ENCODE peak calls at places on chromosome 7, in seven cellular contexts. N is PC-3, R is endothelial cell of umbilical vein, B is MM.1S, O is GM23338, I is hepatocyte, D is HCT116. P is an unnamed sample.

GRCh38 chr7:30642789-30643188 is 39.5 kb downstream of the CRHR2 start:
- DNase-seq in N (no peak), O (no peak), R (no peak), B (no peak), D (no peak), I (no peak), P (no peak)

GRCh38 chr7:45593121-45593541 is 19.0 kb downstream of the ADCY1 start:
- DNase-seq in O (no peak), D (no peak), N (no peak), R (no peak), I (no peak), B (no peak), P (peak)

GRCh38 chr7:148941598-148942280 is 57.6 kb upstream of the EZH2 start:
- DNase-seq in D (peak), N (peak), B (peak), R (peak), I (peak), O (peak), P (peak)

GRCh38 chr7:112476390-112477052 is 4.3 kb upstream of the LSMEM1 start:
- DNase-seq in N (no peak), O (no peak), D (no peak), R (no peak), I (no peak), B (no peak), P (no peak)

GRCh38 chr7:111159426-111159825 is 68.5 kb downstream of the LRRN3 start:
- DNase-seq in B (no peak), D (no peak), O (no peak), N (peak), R (no peak), I (no peak), P (no peak)

GRCh38 chr7:47535704-47536628 is 45.9 kb downstream of the TNS3 start:
- DNase-seq in N (no peak), R (no peak), I (no peak), O (peak), B (no peak), D (no peak), P (no peak)

GRCh38 chr7:127332884-127333283 is 59.6 kb downstream of the ZNF800 start:
- DNase-seq in B (no peak), R (no peak), O (no peak), I (no peak), N (no peak), D (no peak), P (no peak)

GRCh38 chr7:25388681-25389080 is 160.4 kb upstream of the NPVF start:
- DNase-seq in O (no peak), I (no peak), N (no peak), R (no peak), D (no peak), B (no peak), P (no peak)

GRCh38 chr7:2299131-2299829 is 15.0 kb downstream of the SNX8 start:
- DNase-seq in B (no peak), R (peak), N (no peak), I (no peak), O (no peak), D (no peak), P (no peak)

GRCh38 chr7:38736135-38736534 is 105.0 kb upstream of the AMPH start:
- DNase-seq in R (no peak), B (no peak), O (no peak), D (no peak), N (no peak), I (no peak), P (no peak)

GRCh38 chr7:7653568-7654187 is 13.1 kb downstream of the UMAD1 start:
- DNase-seq in D (peak), O (peak), N (peak), B (peak), R (no peak), I (peak), P (peak)

GRCh38 chr7:13414661-13415105 is 574.8 kb downstream of the ETV1 start:
- DNase-seq in N (peak), R (no peak), I (peak), B (peak), O (no peak), D (no peak), P (no peak)

GRCh38 chr7:131109011-131109756 is 218.5 kb upstream of the MKLN1 start:
- DNase-seq in N (peak), O (no peak), D (no peak), I (no peak), R (peak), B (peak), P (no peak)

GRCh38 chr7:129777195-129777844 is 165.8 kb downstream of the NRF1 start:
- DNase-seq in R (no peak), D (no peak), I (no peak), B (no peak), O (peak), N (no peak), P (no peak)

GRCh38 chr7:129777993-129778769 is 166.7 kb downstream of the NRF1 start:
- DNase-seq in B (no peak), N (no peak), R (no peak), D (no peak), I (no peak), O (no peak), P (peak)

GRCh38 chr7:129779602-129780256 is 168.2 kb downstream of the NRF1 start:
- DNase-seq in D (peak), N (peak), R (no peak), I (peak), B (peak), O (peak), P (no peak)

GRCh38 chr7:129780257-129781127 is 169.0 kb downstream of the NRF1 start:
- DNase-seq in R (no peak), N (peak), O (peak), B (peak), I (peak), D (peak), P (peak)

DNA sequence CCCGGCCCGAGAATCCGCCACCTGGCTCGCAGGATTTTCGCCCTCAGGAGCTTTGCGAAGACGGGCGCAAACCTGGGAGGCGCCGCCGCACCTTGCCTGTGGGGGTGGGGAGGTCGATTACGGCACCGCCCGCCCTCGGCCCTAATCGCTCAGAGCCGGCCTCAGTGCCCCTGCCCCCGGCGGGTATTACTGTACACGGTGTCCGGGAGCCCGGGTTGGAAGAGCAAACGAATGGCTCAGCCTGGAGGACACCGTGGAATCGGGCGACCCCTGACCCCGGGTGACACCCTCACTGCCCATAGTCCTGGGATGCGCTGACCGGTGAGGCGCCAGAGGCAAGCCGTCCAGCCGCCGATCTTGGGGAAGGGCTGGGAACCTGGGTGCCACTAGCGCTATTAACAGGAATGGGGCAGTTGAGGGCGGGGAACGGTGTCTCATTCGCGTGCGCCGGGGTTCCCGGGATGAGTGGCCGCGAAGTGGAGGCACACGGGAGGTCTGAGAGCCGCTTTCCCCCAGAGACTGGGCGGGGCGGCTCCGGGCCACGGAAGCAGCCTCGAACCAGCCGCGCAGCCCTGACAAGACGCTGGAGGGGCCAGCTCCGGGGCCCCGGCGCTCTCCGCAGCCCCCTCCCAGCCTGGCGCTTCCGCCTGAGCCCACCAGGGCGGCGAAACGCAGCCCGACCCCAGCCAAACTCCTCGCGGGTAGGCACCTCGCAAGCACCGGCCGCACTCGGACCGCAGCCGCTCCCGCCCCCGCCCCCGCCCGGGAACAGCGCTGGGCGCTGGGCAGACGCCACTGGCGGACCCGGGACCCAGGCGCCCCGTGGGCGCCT is 167.5 kb downstream of the NRF1 start:
- DNase-seq in I (peak), R (no peak), B (peak), O (no peak), N (peak), D (no peak), P (no peak)
- TF ChIP-seq EZH2 in I (peak), R (peak), B (no peak), O (peak), N (no peak), D (no peak), P (peak)

GRCh38 chr7:1227814-1228534 is 4.7 kb upstream of the UNCX start:
- DNase-seq in N (no peak), I (no peak), B (no peak), D (no peak), R (no peak), O (peak), P (peak)

GRCh38 chr7:1228535-1229333 is 3.9 kb upstream of the UNCX start:
- DNase-seq in D (no peak), N (no peak), I (no peak), B (no peak), O (peak), R (no peak), P (no peak)

GRCh38 chr7:1229956-1230355 is 2.7 kb upstream of the UNCX start:
- DNase-seq in D (no peak), B (no peak), O (peak), I (no peak), N (no peak), R (no peak), P (no peak)

GRCh38 chr7:1230411-1231213 is 2.1 kb upstream of the UNCX start:
- DNase-seq in N (no peak), O (peak), D (no peak), B (no peak), I (no peak), R (no peak), P (no peak)

DNA sequence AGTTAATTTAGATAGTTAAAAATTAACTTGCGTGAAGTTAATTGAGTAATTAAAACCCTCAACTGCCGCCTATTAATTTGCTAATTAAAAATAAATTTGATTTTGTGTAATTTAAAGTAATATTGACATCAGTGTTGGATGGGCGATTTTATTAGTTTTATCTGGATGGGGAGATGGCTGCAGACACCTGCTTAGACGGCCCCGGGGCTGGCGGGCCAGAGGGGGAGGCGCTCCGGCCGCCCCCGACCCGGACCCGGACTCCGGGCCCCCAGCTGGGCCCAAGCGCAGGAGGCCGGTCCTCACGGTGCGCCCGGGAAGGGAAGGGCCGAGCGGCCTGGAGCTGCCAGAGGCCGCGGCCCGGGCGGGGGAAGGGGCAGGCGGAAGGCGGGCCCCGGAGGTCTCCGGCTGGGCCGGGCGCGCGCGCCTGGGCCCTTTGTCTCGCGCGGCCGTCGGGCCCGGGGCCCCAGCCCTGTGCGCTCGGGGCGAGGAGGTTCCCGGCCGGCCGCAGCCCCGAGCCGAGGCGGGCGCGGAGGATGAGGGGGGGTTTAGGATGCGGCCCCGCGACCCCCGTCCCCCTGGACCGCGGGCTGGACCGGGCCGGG is 3.2 kb upstream of the UNCX start:
- DNase-seq in N (no peak), D (no peak), B (no peak), O (peak), I (no peak), R (no peak), P (no peak)
- TF ChIP-seq EZH2 in N (peak), D (no peak), B (no peak), O (no peak), I (peak), R (peak), P (no peak)

GRCh38 chr7:103117465-103117864 is 31.4 kb downstream of the NAPEPLD start:
- DNase-seq in I (no peak), N (no peak), R (no peak), O (no peak), B (no peak), D (no peak), P (no peak)

GRCh38 chr7:103116511-103116910 is 32.4 kb downstream of the NAPEPLD start:
- DNase-seq in B (no peak), N (no peak), R (no peak), I (no peak), O (no peak), D (no peak), P (no peak)

GRCh38 chr7:103117016-103117415 is 31.9 kb downstream of the NAPEPLD start:
- DNase-seq in R (no peak), B (no peak), N (no peak), O (no peak), I (no peak), D (no peak), P (no peak)

GRCh38 chr7:103121641-103122040 is 27.3 kb downstream of the NAPEPLD start:
- DNase-seq in I (no peak), B (no peak), R (no peak), D (no peak), N (no peak), O (no peak), P (no peak)

GRCh38 chr7:103119791-103120291 is 29.1 kb downstream of the NAPEPLD start:
- DNase-seq in R (no peak), B (no peak), I (no peak), O (no peak), D (no peak), N (no peak), P (no peak)
- TF ChIP-seq EZH2 in R (no peak), B (no peak), I (no peak), O (no peak), D (no peak), N (no peak), P (no peak)

DNA sequence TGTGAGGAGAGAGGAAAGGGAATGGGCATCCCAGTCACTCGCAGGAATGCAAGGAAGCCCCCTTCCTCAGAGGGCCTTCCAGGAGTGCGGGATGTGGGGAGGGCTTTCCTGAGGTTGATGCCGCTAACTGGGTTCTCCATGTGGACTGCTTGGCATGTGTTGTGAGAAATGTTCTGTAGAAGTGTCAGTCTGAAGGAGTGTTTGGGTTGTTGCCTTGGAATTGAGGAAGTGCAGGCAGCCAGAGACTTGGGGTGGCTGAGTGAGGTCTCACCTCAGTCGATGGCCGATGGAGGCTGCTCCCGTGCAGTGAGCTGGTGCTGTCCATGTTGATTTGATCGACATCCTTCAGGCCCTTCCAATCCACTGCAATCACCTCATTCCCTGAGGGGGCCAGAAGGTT is 2.7 kb downstream of the FAM131B start:
- DNase-seq in B (no peak), D (no peak), N (no peak), I (no peak), O (no peak), R (no peak), P (no peak)
- TF ChIP-seq EZH2 in B (no peak), D (no peak), N (no peak), I (no peak), O (no peak), R (no peak), P (no peak)

DNA sequence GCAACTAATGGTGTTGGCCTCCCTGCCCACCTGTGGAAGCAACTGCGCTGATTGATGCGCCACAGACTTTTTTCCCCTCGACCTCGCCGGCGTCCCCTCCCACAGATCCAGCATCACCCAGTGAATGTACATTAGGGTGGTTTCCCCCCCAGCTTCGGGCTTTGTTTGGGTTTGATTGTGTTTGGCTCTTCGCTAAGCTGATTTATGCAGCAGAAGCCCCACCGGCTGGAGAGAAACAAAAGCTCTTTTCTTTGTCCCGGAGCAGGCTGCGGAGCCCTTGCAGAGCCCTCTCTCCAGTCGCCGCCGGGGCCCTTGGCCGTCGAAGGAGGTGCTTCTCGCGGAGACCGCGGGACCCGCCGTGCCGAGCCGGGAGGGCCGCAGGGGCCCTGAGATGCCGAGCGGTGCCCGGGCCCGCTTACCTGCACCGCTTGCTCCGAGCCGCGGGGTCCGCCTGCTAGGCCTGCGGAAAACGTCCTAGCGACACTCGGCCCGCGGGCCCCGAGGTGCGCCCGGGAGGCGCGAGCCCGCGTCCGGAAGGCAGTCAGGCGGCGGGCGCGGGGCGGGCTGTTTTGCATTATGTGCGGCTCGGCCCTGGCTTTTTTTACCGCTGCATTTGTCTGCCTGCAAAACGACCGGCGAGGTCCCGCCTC is 656 bp downstream of the ITGB8 start:
- DNase-seq in O (peak), R (peak), D (no peak), I (peak), B (peak), N (peak), P (no peak)
- TF ChIP-seq EZH2 in O (no peak), R (no peak), D (no peak), I (no peak), B (no peak), N (no peak), P (peak)

GRCh38 chr7:27137603-27138410 is 5.7 kb downstream of the HOXA5 start:
- DNase-seq in N (no peak), I (no peak), R (peak), D (no peak), O (no peak), B (no peak), P (no peak)

GRCh38 chr7:27138987-27139334 is 4.5 kb downstream of the HOXA5 start:
- DNase-seq in B (no peak), R (no peak), O (peak), I (no peak), D (no peak), N (no peak), P (no peak)

GRCh38 chr7:27141138-27141537 is 2.3 kb downstream of the HOXA5 start:
- DNase-seq in O (no peak), D (no peak), B (no peak), N (no peak), I (no peak), R (no peak), P (no peak)

GRCh38 chr7:27140108-27140842 is 3.2 kb downstream of the HOXA5 start:
- DNase-seq in O (no peak), D (no peak), R (no peak), I (no peak), B (no peak), N (no peak), P (no peak)

DNA sequence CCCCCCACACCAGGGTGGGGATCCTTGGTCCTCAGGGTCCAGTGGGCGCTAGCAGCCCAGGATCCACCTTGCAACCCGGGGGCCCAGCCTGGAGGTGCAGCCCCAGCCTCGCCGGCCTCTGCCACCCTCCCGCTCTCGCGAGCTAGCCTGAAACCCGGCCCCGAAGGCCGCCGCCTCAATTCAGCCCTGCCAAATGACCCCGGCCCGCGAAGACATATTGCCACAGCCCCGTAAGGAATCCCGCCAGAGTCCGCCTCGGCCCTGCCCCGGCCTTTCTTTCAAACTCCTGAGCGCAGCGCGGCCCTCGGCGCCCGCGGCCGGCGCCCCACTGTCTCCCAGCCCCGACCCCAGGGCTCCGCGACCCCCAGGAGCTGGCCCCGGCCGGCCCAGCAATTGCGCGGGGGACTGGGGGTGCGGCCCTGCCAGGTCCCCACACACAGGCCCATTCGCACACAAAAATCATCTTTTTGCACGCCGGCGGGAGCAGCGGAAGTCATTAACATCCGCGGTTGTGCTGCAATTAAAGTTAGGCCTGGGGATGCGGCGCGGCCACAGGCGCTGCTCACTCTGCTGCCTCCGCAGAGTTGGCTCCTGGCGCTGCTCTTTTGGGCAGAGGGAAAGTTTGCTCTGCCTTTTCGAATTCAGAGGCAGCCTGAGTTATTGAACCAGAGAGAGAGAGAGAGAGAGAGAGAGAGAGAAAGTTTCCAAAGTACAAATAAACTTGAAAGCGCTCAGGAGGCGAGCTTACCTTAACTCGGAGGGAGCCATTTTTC is 4.0 kb downstream of the HOXA5 start:
- DNase-seq in D (no peak), O (peak), R (no peak), I (no peak), N (no peak), B (no peak), P (no peak)
- TF ChIP-seq EZH2 in D (no peak), O (peak), R (no peak), I (peak), N (no peak), B (no peak), P (peak)

GRCh38 chr7:118149394-118149793 is 34.6 kb upstream of the LSM8 start:
- DNase-seq in B (no peak), O (no peak), N (no peak), D (no peak), R (no peak), I (no peak), P (no peak)
- TF ChIP-seq EZH2 in B (no peak), O (no peak), N (no peak), D (no peak), R (no peak), I (no peak), P (no peak)

GRCh38 chr7:159158888-159159405 is 14.3 kb upstream of the VIPR2 start:
- DNase-seq in N (no peak), R (no peak), D (no peak), O (no peak), B (no peak), I (no peak), P (no peak)

GRCh38 chr7:159157714-159158113 is 13.0 kb upstream of the VIPR2 start:
- DNase-seq in D (no peak), I (no peak), N (no peak), R (no peak), B (no peak), O (no peak), P (no peak)

GRCh38 chr7:159159731-159160130 is 15.1 kb upstream of the VIPR2 start:
- DNase-seq in R (no peak), N (no peak), D (no peak), I (no peak), B (no peak), O (no peak), P (no peak)

GRCh38 chr7:159156436-159157245 is 12.0 kb upstream of the VIPR2 start:
- DNase-seq in R (no peak), O (no peak), D (no peak), N (no peak), I (no peak), B (no peak), P (no peak)

GRCh38 chr7:159158125-159158887 is 13.6 kb upstream of the VIPR2 start:
- DNase-seq in B (no peak), D (no peak), R (no peak), O (no peak), N (no peak), I (no peak), P (no peak)
- TF ChIP-seq EZH2 in B (no peak), D (no peak), R (no peak), O (no peak), N (no peak), I (no peak), P (no peak)